ENCODE peak calls at places on chromosomes 13 and 19, in ten cellular contexts. One of them, this sample, is unnamed.

GRCh38 chr19:5155586-5156210 is 184.9 kb downstream of the PTPRS start:
- DNase-seq in ovary: no peak
- DNase-seq in central memory CD8-positive, alpha-beta T cell: no peak
- DNase-seq in stimulated activated CD4-positive, alpha-beta T cell treated with anti-CD3 and anti-CD28 coated beads, Interleukin-2, amount 100 ng/mL, for 48 hours: no peak
- DNase-seq in retinal pigment epithelial cell: no peak
- DNase-seq in hypothalamus: no peak
- DNase-seq in NCI-H345: no peak
- DNase-seq in Calu3: no peak
- DNase-seq in GOT3: no peak
- DNase-seq in cardiac fibroblast: no peak
- DNase-seq in this sample: no peak

GRCh38 chr13:29369060-29369743 is 226.3 kb downstream of the SLC7A1 start:
- DNase-seq in hypothalamus: no peak
- DNase-seq in retinal pigment epithelial cell: peak
- DNase-seq in Calu3: peak
- DNase-seq in cardiac fibroblast: peak
- DNase-seq in NCI-H345: peak
- DNase-seq in GOT3: no peak
- DNase-seq in stimulated activated CD4-positive, alpha-beta T cell treated with anti-CD3 and anti-CD28 coated beads, Interleukin-2, amount 100 ng/mL, for 48 hours: no peak
- DNase-seq in ovary: no peak
- DNase-seq in central memory CD8-positive, alpha-beta T cell: no peak
- DNase-seq in this sample: no peak

GRCh38 chr19:46347572-46347883 is 641 bp downstream of the PPP5C start:
- DNase-seq in hypothalamus: no peak
- DNase-seq in Calu3: no peak
- DNase-seq in GOT3: no peak
- DNase-seq in central memory CD8-positive, alpha-beta T cell: no peak
- DNase-seq in cardiac fibroblast: no peak
- DNase-seq in NCI-H345: no peak
- DNase-seq in ovary: no peak
- DNase-seq in stimulated activated CD4-positive, alpha-beta T cell treated with anti-CD3 and anti-CD28 coated beads, Interleukin-2, amount 100 ng/mL, for 48 hours: no peak
- DNase-seq in retinal pigment epithelial cell: no peak
- DNase-seq in this sample: no peak

GRCh38 chr13:33548065-33548464 is 262.5 kb upstream of the STARD13 start:
- DNase-seq in ovary: no peak
- DNase-seq in hypothalamus: no peak
- DNase-seq in stimulated activated CD4-positive, alpha-beta T cell treated with anti-CD3 and anti-CD28 coated beads, Interleukin-2, amount 100 ng/mL, for 48 hours: no peak
- DNase-seq in cardiac fibroblast: no peak
- DNase-seq in GOT3: no peak
- DNase-seq in central memory CD8-positive, alpha-beta T cell: no peak
- DNase-seq in retinal pigment epithelial cell: no peak
- DNase-seq in NCI-H345: no peak
- DNase-seq in Calu3: no peak
- DNase-seq in this sample: no peak

GRCh38 chr13:102517959-102518358 is 78.8 kb upstream of the TPP2 start:
- DNase-seq in cardiac fibroblast: no peak
- DNase-seq in hypothalamus: no peak
- DNase-seq in stimulated activated CD4-positive, alpha-beta T cell treated with anti-CD3 and anti-CD28 coated beads, Interleukin-2, amount 100 ng/mL, for 48 hours: no peak
- DNase-seq in central memory CD8-positive, alpha-beta T cell: no peak
- DNase-seq in retinal pigment epithelial cell: peak
- DNase-seq in ovary: no peak
- DNase-seq in GOT3: no peak
- DNase-seq in Calu3: no peak
- DNase-seq in NCI-H345: no peak
- DNase-seq in this sample: no peak

GRCh38 chr19:15936950-15937349 is 2.6 kb upstream of the CYP4F11 start:
- DNase-seq in stimulated activated CD4-positive, alpha-beta T cell treated with anti-CD3 and anti-CD28 coated beads, Interleukin-2, amount 100 ng/mL, for 48 hours: no peak
- DNase-seq in GOT3: no peak
- DNase-seq in retinal pigment epithelial cell: no peak
- DNase-seq in cardiac fibroblast: no peak
- DNase-seq in ovary: no peak
- DNase-seq in NCI-H345: no peak
- DNase-seq in central memory CD8-positive, alpha-beta T cell: no peak
- DNase-seq in Calu3: no peak
- DNase-seq in hypothalamus: no peak
- DNase-seq in this sample: no peak

GRCh38 chr19:6730153-6730804 is 7.1 kb downstream of the GPR108 start:
- DNase-seq in cardiac fibroblast: no peak
- DNase-seq in GOT3: no peak
- DNase-seq in ovary: peak
- DNase-seq in Calu3: no peak
- DNase-seq in NCI-H345: no peak
- DNase-seq in retinal pigment epithelial cell: no peak
- DNase-seq in central memory CD8-positive, alpha-beta T cell: no peak
- DNase-seq in hypothalamus: peak
- DNase-seq in stimulated activated CD4-positive, alpha-beta T cell treated with anti-CD3 and anti-CD28 coated beads, Interleukin-2, amount 100 ng/mL, for 48 hours: peak
- DNase-seq in this sample: peak

GRCh38 chr19:18348171-18348570 is 7.8 kb downstream of the PGPEP1 start:
- DNase-seq in central memory CD8-positive, alpha-beta T cell: no peak
- DNase-seq in Calu3: no peak
- DNase-seq in retinal pigment epithelial cell: no peak
- DNase-seq in cardiac fibroblast: no peak
- DNase-seq in ovary: no peak
- DNase-seq in NCI-H345: no peak
- DNase-seq in hypothalamus: no peak
- DNase-seq in stimulated activated CD4-positive, alpha-beta T cell treated with anti-CD3 and anti-CD28 coated beads, Interleukin-2, amount 100 ng/mL, for 48 hours: no peak
- DNase-seq in GOT3: no peak
- DNase-seq in this sample: no peak

GRCh38 chr13:52353116-52353718 is 52.8 kb downstream of the THSD1 start:
- DNase-seq in retinal pigment epithelial cell: no peak
- DNase-seq in NCI-H345: no peak
- DNase-seq in central memory CD8-positive, alpha-beta T cell: no peak
- DNase-seq in ovary: no peak
- DNase-seq in Calu3: no peak
- DNase-seq in GOT3: no peak
- DNase-seq in hypothalamus: no peak
- DNase-seq in stimulated activated CD4-positive, alpha-beta T cell treated with anti-CD3 and anti-CD28 coated beads, Interleukin-2, amount 100 ng/mL, for 48 hours: no peak
- DNase-seq in cardiac fibroblast: peak
- DNase-seq in this sample: no peak

GRCh38 chr19:50258918-50259372 is 55.5 kb downstream of the MYH14 start:
- DNase-seq in retinal pigment epithelial cell: no peak
- DNase-seq in cardiac fibroblast: peak
- DNase-seq in stimulated activated CD4-positive, alpha-beta T cell treated with anti-CD3 and anti-CD28 coated beads, Interleukin-2, amount 100 ng/mL, for 48 hours: peak
- DNase-seq in hypothalamus: no peak
- DNase-seq in Calu3: peak
- DNase-seq in central memory CD8-positive, alpha-beta T cell: no peak
- DNase-seq in GOT3: no peak
- DNase-seq in ovary: no peak
- DNase-seq in NCI-H345: no peak
- DNase-seq in this sample: peak

GRCh38 chr19:4049432-4049831 is 17.3 kb downstream of the ZBTB7A start:
- DNase-seq in GOT3: no peak
- DNase-seq in NCI-H345: no peak
- DNase-seq in hypothalamus: no peak
- DNase-seq in ovary: no peak
- DNase-seq in cardiac fibroblast: no peak
- DNase-seq in retinal pigment epithelial cell: no peak
- DNase-seq in stimulated activated CD4-positive, alpha-beta T cell treated with anti-CD3 and anti-CD28 coated beads, Interleukin-2, amount 100 ng/mL, for 48 hours: no peak
- DNase-seq in central memory CD8-positive, alpha-beta T cell: no peak
- DNase-seq in Calu3: no peak
- DNase-seq in this sample: peak

GRCh38 chr19:58356971-58357797 is 3.9 kb upstream of the A1BG start:
- DNase-seq in NCI-H345: no peak
- DNase-seq in Calu3: no peak
- DNase-seq in stimulated activated CD4-positive, alpha-beta T cell treated with anti-CD3 and anti-CD28 coated beads, Interleukin-2, amount 100 ng/mL, for 48 hours: no peak
- DNase-seq in hypothalamus: no peak
- DNase-seq in central memory CD8-positive, alpha-beta T cell: no peak
- DNase-seq in ovary: no peak
- DNase-seq in cardiac fibroblast: peak
- DNase-seq in retinal pigment epithelial cell: no peak
- DNase-seq in GOT3: no peak
- DNase-seq in this sample: no peak

GRCh38 chr19:41886761-41887710 is 4.1 kb downstream of the ARHGEF1 start:
- DNase-seq in central memory CD8-positive, alpha-beta T cell: peak
- DNase-seq in Calu3: no peak
- DNase-seq in hypothalamus: no peak
- DNase-seq in GOT3: no peak
- DNase-seq in cardiac fibroblast: no peak
- DNase-seq in stimulated activated CD4-positive, alpha-beta T cell treated with anti-CD3 and anti-CD28 coated beads, Interleukin-2, amount 100 ng/mL, for 48 hours: no peak
- DNase-seq in NCI-H345: no peak
- DNase-seq in retinal pigment epithelial cell: no peak
- DNase-seq in ovary: no peak
- DNase-seq in this sample: no peak

GRCh38 chr19:1465191-1466016 is 13.6 kb downstream of the C19orf25 start:
- DNase-seq in cardiac fibroblast: peak
- DNase-seq in NCI-H345: no peak
- DNase-seq in stimulated activated CD4-positive, alpha-beta T cell treated with anti-CD3 and anti-CD28 coated beads, Interleukin-2, amount 100 ng/mL, for 48 hours: no peak
- DNase-seq in Calu3: no peak
- DNase-seq in ovary: no peak
- DNase-seq in hypothalamus: no peak
- DNase-seq in retinal pigment epithelial cell: no peak
- DNase-seq in GOT3: no peak
- DNase-seq in central memory CD8-positive, alpha-beta T cell: no peak
- DNase-seq in this sample: peak

GRCh38 chr19:6654347-6655310 is 15.3 kb downstream of the TNFSF14 start:
- DNase-seq in GOT3: no peak
- DNase-seq in NCI-H345: no peak
- DNase-seq in stimulated activated CD4-positive, alpha-beta T cell treated with anti-CD3 and anti-CD28 coated beads, Interleukin-2, amount 100 ng/mL, for 48 hours: peak
- DNase-seq in central memory CD8-positive, alpha-beta T cell: no peak
- DNase-seq in hypothalamus: no peak
- DNase-seq in Calu3: no peak
- DNase-seq in ovary: no peak
- DNase-seq in retinal pigment epithelial cell: no peak
- DNase-seq in cardiac fibroblast: no peak
- DNase-seq in this sample: no peak

GRCh38 chr13:59452189-59452588 is 711.5 kb downstream of the DIAPH3 start:
- DNase-seq in stimulated activated CD4-positive, alpha-beta T cell treated with anti-CD3 and anti-CD28 coated beads, Interleukin-2, amount 100 ng/mL, for 48 hours: no peak
- DNase-seq in NCI-H345: peak
- DNase-seq in ovary: no peak
- DNase-seq in central memory CD8-positive, alpha-beta T cell: no peak
- DNase-seq in cardiac fibroblast: no peak
- DNase-seq in hypothalamus: no peak
- DNase-seq in Calu3: no peak
- DNase-seq in GOT3: no peak
- DNase-seq in retinal pigment epithelial cell: no peak
- DNase-seq in this sample: no peak

GRCh38 chr13:23386533-23386932 is 47.0 kb downstream of the SACS start:
- DNase-seq in Calu3: no peak
- DNase-seq in hypothalamus: no peak
- DNase-seq in GOT3: no peak
- DNase-seq in cardiac fibroblast: no peak
- DNase-seq in ovary: no peak
- DNase-seq in stimulated activated CD4-positive, alpha-beta T cell treated with anti-CD3 and anti-CD28 coated beads, Interleukin-2, amount 100 ng/mL, for 48 hours: no peak
- DNase-seq in NCI-H345: no peak
- DNase-seq in retinal pigment epithelial cell: no peak
- DNase-seq in central memory CD8-positive, alpha-beta T cell: no peak
- DNase-seq in this sample: no peak

GRCh38 chr13:42971670-42972355 is 20.2 kb downstream of the EPSTI1 start:
- DNase-seq in hypothalamus: no peak
- DNase-seq in central memory CD8-positive, alpha-beta T cell: no peak
- DNase-seq in NCI-H345: no peak
- DNase-seq in stimulated activated CD4-positive, alpha-beta T cell treated with anti-CD3 and anti-CD28 coated beads, Interleukin-2, amount 100 ng/mL, for 48 hours: no peak
- DNase-seq in cardiac fibroblast: peak
- DNase-seq in Calu3: no peak
- DNase-seq in ovary: no peak
- DNase-seq in GOT3: no peak
- DNase-seq in retinal pigment epithelial cell: no peak
- DNase-seq in this sample: no peak

GRCh38 chr19:35462476-35462953 is 14.5 kb downstream of the FFAR2 start:
- DNase-seq in NCI-H345: no peak
- DNase-seq in retinal pigment epithelial cell: no peak
- DNase-seq in cardiac fibroblast: no peak
- DNase-seq in GOT3: no peak
- DNase-seq in ovary: no peak
- DNase-seq in Calu3: no peak
- DNase-seq in stimulated activated CD4-positive, alpha-beta T cell treated with anti-CD3 and anti-CD28 coated beads, Interleukin-2, amount 100 ng/mL, for 48 hours: no peak
- DNase-seq in central memory CD8-positive, alpha-beta T cell: no peak
- DNase-seq in hypothalamus: no peak
- DNase-seq in this sample: no peak

GRCh38 chr13:98144501-98145350 is 1.8 kb downstream of the FARP1 start:
- DNase-seq in ovary: no peak
- DNase-seq in NCI-H345: peak
- DNase-seq in hypothalamus: peak
- DNase-seq in Calu3: peak
- DNase-seq in cardiac fibroblast: peak
- DNase-seq in retinal pigment epithelial cell: no peak
- DNase-seq in central memory CD8-positive, alpha-beta T cell: no peak
- DNase-seq in GOT3: no peak
- DNase-seq in stimulated activated CD4-positive, alpha-beta T cell treated with anti-CD3 and anti-CD28 coated beads, Interleukin-2, amount 100 ng/mL, for 48 hours: no peak
- DNase-seq in this sample: no peak

GRCh38 chr13:102261809-102262208 is 140.0 kb downstream of the FGF14 start:
- DNase-seq in GOT3: no peak
- DNase-seq in NCI-H345: no peak
- DNase-seq in central memory CD8-positive, alpha-beta T cell: no peak
- DNase-seq in ovary: no peak
- DNase-seq in Calu3: no peak
- DNase-seq in stimulated activated CD4-positive, alpha-beta T cell treated with anti-CD3 and anti-CD28 coated beads, Interleukin-2, amount 100 ng/mL, for 48 hours: no peak
- DNase-seq in cardiac fibroblast: no peak
- DNase-seq in retinal pigment epithelial cell: no peak
- DNase-seq in hypothalamus: no peak
- DNase-seq in this sample: no peak

GRCh38 chr13:110592670-110593069 is 22.7 kb upstream of the NAXD start:
- DNase-seq in stimulated activated CD4-positive, alpha-beta T cell treated with anti-CD3 and anti-CD28 coated beads, Interleukin-2, amount 100 ng/mL, for 48 hours: no peak
- DNase-seq in retinal pigment epithelial cell: no peak
- DNase-seq in Calu3: no peak
- DNase-seq in ovary: no peak
- DNase-seq in NCI-H345: no peak
- DNase-seq in cardiac fibroblast: peak
- DNase-seq in central memory CD8-positive, alpha-beta T cell: no peak
- DNase-seq in hypothalamus: no peak
- DNase-seq in GOT3: no peak
- DNase-seq in this sample: no peak

GRCh38 chr13:90302113-90302512 is 1045.4 kb upstream of the MIR17HG start:
- DNase-seq in central memory CD8-positive, alpha-beta T cell: no peak
- DNase-seq in cardiac fibroblast: peak
- DNase-seq in retinal pigment epithelial cell: peak
- DNase-seq in Calu3: no peak
- DNase-seq in GOT3: no peak
- DNase-seq in stimulated activated CD4-positive, alpha-beta T cell treated with anti-CD3 and anti-CD28 coated beads, Interleukin-2, amount 100 ng/mL, for 48 hours: no peak
- DNase-seq in hypothalamus: no peak
- DNase-seq in ovary: no peak
- DNase-seq in NCI-H345: no peak
- DNase-seq in this sample: no peak

GRCh38 chr13:65829241-65830008 is 1400.7 kb downstream of the PCDH9 start:
- DNase-seq in hypothalamus: no peak
- DNase-seq in cardiac fibroblast: no peak
- DNase-seq in NCI-H345: no peak
- DNase-seq in GOT3: no peak
- DNase-seq in central memory CD8-positive, alpha-beta T cell: no peak
- DNase-seq in Calu3: no peak
- DNase-seq in ovary: no peak
- DNase-seq in stimulated activated CD4-positive, alpha-beta T cell treated with anti-CD3 and anti-CD28 coated beads, Interleukin-2, amount 100 ng/mL, for 48 hours: no peak
- DNase-seq in retinal pigment epithelial cell: no peak
- DNase-seq in this sample: no peak

GRCh38 chr19:58562126-58563033 is 4.0 kb upstream of the UBE2M start:
- DNase-seq in NCI-H345: no peak
- DNase-seq in Calu3: peak
- DNase-seq in stimulated activated CD4-positive, alpha-beta T cell treated with anti-CD3 and anti-CD28 coated beads, Interleukin-2, amount 100 ng/mL, for 48 hours: peak
- DNase-seq in GOT3: no peak
- DNase-seq in hypothalamus: no peak
- DNase-seq in ovary: peak
- DNase-seq in cardiac fibroblast: peak
- DNase-seq in central memory CD8-positive, alpha-beta T cell: no peak
- DNase-seq in retinal pigment epithelial cell: no peak
- DNase-seq in this sample: peak

GRCh38 chr19:30523791-30524190 is 151.6 kb downstream of the ZNF536 start:
- DNase-seq in hypothalamus: no peak
- DNase-seq in GOT3: no peak
- DNase-seq in NCI-H345: no peak
- DNase-seq in ovary: no peak
- DNase-seq in central memory CD8-positive, alpha-beta T cell: no peak
- DNase-seq in Calu3: no peak
- DNase-seq in retinal pigment epithelial cell: no peak
- DNase-seq in cardiac fibroblast: no peak
- DNase-seq in stimulated activated CD4-positive, alpha-beta T cell treated with anti-CD3 and anti-CD28 coated beads, Interleukin-2, amount 100 ng/mL, for 48 hours: no peak
- DNase-seq in this sample: peak

GRCh38 chr19:37953125-37953524 is 46.1 kb downstream of the SIPA1L3 start:
- DNase-seq in ovary: no peak
- DNase-seq in Calu3: no peak
- DNase-seq in GOT3: no peak
- DNase-seq in retinal pigment epithelial cell: no peak
- DNase-seq in stimulated activated CD4-positive, alpha-beta T cell treated with anti-CD3 and anti-CD28 coated beads, Interleukin-2, amount 100 ng/mL, for 48 hours: no peak
- DNase-seq in central memory CD8-positive, alpha-beta T cell: no peak
- DNase-seq in NCI-H345: no peak
- DNase-seq in hypothalamus: no peak
- DNase-seq in cardiac fibroblast: no peak
- DNase-seq in this sample: no peak

GRCh38 chr19:10346509-10346908 is 7.1 kb upstream of the ICAM3 start:
- DNase-seq in hypothalamus: no peak
- DNase-seq in GOT3: no peak
- DNase-seq in stimulated activated CD4-positive, alpha-beta T cell treated with anti-CD3 and anti-CD28 coated beads, Interleukin-2, amount 100 ng/mL, for 48 hours: no peak
- DNase-seq in central memory CD8-positive, alpha-beta T cell: no peak
- DNase-seq in cardiac fibroblast: peak
- DNase-seq in ovary: no peak
- DNase-seq in retinal pigment epithelial cell: no peak
- DNase-seq in NCI-H345: no peak
- DNase-seq in Calu3: no peak
- DNase-seq in this sample: peak